ENCODE peak calls at places on chromosomes 3 and 15, in nine cellular contexts. L, F, Z, G, U, T, S, R and D are unnamed samples.

GRCh38 chr3:111299070-111299672 is 227.6 kb downstream of the NECTIN3 start:
- DNase-seq in L (peak; percentile 34), F (no peak), Z (no peak), G (no peak), U (peak; percentile 59), T (no peak), S (no peak), R (peak; percentile 79), D (no peak)

GRCh38 chr15:72183781-72184164 is 13.8 kb downstream of the GRAMD2A start:
- DNase-seq in L (no peak), F (no peak), Z (no peak), G (no peak), U (no peak), T (no peak), S (no peak), R (no peak), D (no peak)

GRCh38 chr3:49807427-49808114 is 4.5 kb downstream of the INKA1 start:
- DNase-seq in L (no peak), F (no peak), Z (no peak), G (peak; percentile 64), U (no peak), T (no peak), S (no peak), R (no peak), D (no peak)

GRCh38 chr3:108088697-108089096 is 2.1 kb downstream of the CD47 start:
- DNase-seq in L (no peak), F (no peak), Z (no peak), G (peak; percentile 82), U (peak; percentile 59), T (no peak), S (no peak), R (peak; percentile 50), D (no peak)

GRCh38 chr3:196440041-196440537 is 7.9 kb upstream of the UBXN7 start:
- DNase-seq in L (peak; percentile 75), F (no peak), Z (no peak), G (peak; percentile 78), U (peak; percentile 60), T (no peak), S (no peak), R (peak; percentile 90), D (peak; percentile 65)

GRCh38 chr15:42493694-42494093 is 1.7 kb upstream of the SNAP23 start:
- DNase-seq in L (no peak), F (no peak), Z (no peak), G (no peak), U (no peak), T (no peak), S (no peak), R (no peak), D (no peak)

GRCh38 chr15:48031466-48031865 is 89.3 kb upstream of the SLC24A5 start:
- DNase-seq in L (no peak), F (peak; percentile 68), Z (no peak), G (no peak), U (no peak), T (no peak), S (no peak), R (no peak), D (no peak)

GRCh38 chr3:194548346-194549321 is 61.8 kb upstream of the ATP13A3 start:
- DNase-seq in L (no peak), F (no peak), Z (no peak), G (peak; percentile 16), U (peak; percentile 65), T (no peak), S (no peak), R (no peak), D (no peak)

GRCh38 chr15:80512729-80513670 is 108.8 kb downstream of the ARNT2 start:
- DNase-seq in L (no peak), F (peak; percentile 84), Z (no peak), G (no peak), U (no peak), T (no peak), S (no peak), R (peak; percentile 73), D (no peak)

GRCh38 chr3:69411331-69411730 is 25.4 kb upstream of the FRMD4B start:
- DNase-seq in L (peak; percentile 52), F (no peak), Z (no peak), G (no peak), U (peak; percentile 70), T (no peak), S (no peak), R (peak; percentile 20), D (no peak)

GRCh38 chr3:189787622-189788021 is 156.4 kb downstream of the TP63 start:
- DNase-seq in L (no peak), F (no peak), Z (no peak), G (no peak), U (peak; percentile 57), T (no peak), S (no peak), R (peak; percentile 29), D (no peak)

GRCh38 chr3:62703423-62704167 is 171.6 kb downstream of the CADPS start:
- DNase-seq in L (no peak), F (no peak), Z (no peak), G (no peak), U (peak; percentile 79), T (no peak), S (no peak), R (peak; percentile 34), D (no peak)

GRCh38 chr3:192917508-192918274 is at the start of gene MB21D2:
- DNase-seq in L (peak; percentile 78), F (peak; percentile 93), Z (peak; percentile 28), G (peak; percentile 90), U (peak; percentile 84), T (peak; percentile 88), S (no peak), R (peak; percentile 86), D (no peak)

GRCh38 chr3:195259564-195260285 is 11.2 kb downstream of the XXYLT1 start:
- DNase-seq in L (peak; percentile 89), F (peak; percentile 98), Z (peak; percentile 81), G (peak; percentile 97), U (peak; percentile 93), T (peak; percentile 94), S (peak; percentile 87), R (peak; percentile 95), D (peak; percentile 91)

GRCh38 chr15:36090276-36090946 is 489.0 kb upstream of the CDIN1 start:
- DNase-seq in L (no peak), F (no peak), Z (no peak), G (no peak), U (no peak), T (no peak), S (no peak), R (no peak), D (no peak)

GRCh38 chr3:25474000-25474399 is 45.9 kb downstream of the RARB start:
- DNase-seq in L (no peak), F (no peak), Z (no peak), G (no peak), U (no peak), T (no peak), S (no peak), R (no peak), D (no peak)

GRCh38 chr3:79598594-79598993 is 169.2 kb downstream of the ROBO1 start:
- DNase-seq in L (no peak), F (no peak), Z (no peak), G (no peak), U (peak; percentile 5), T (no peak), S (no peak), R (no peak), D (no peak)

GRCh38 chr3:108486910-108487309 is 23.5 kb downstream of the MYH15 start:
- DNase-seq in L (peak; percentile 32), F (no peak), Z (no peak), G (no peak), U (peak; percentile 59), T (no peak), S (no peak), R (peak; percentile 22), D (no peak)

GRCh38 chr3:64047214-64047613 is 23.9 kb upstream of the PSMD6 start:
- DNase-seq in L (no peak), F (no peak), Z (no peak), G (no peak), U (no peak), T (no peak), S (no peak), R (no peak), D (no peak)
- TF ChIP-seq CTCF in L (no peak), F (no peak), Z (no peak), G (no peak), U (no peak), T (no peak), S (no peak), R (no peak), D (no peak)

GRCh38 chr3:15983693-15984092 is 185.9 kb upstream of the ANKRD28 start:
- DNase-seq in L (peak; percentile 39), F (no peak), Z (no peak), G (no peak), U (no peak), T (no peak), S (no peak), R (peak; percentile 43), D (no peak)

GRCh38 chr3:15989419-15989818 is 185.1 kb upstream of the GALNT15 start:
- DNase-seq in L (peak; percentile 24), F (no peak), Z (no peak), G (no peak), U (no peak), T (no peak), S (no peak), R (peak; percentile 73), D (peak; percentile 25)
- TF ChIP-seq CTCF in L (peak; percentile 68), F (no peak), Z (no peak), G (peak; percentile 5), U (peak; percentile 34), T (peak; percentile 22), S (no peak), R (peak; percentile 45), D (peak; percentile 22)

GRCh38 chr15:69412701-69413100 is 1.4 kb upstream of the KIF23 start:
- DNase-seq in L (no peak), F (no peak), Z (no peak), G (no peak), U (no peak), T (no peak), S (no peak), R (no peak), D (no peak)

GRCh38 chr15:69408841-69409240 is 5.3 kb upstream of the KIF23 start:
- DNase-seq in L (no peak), F (no peak), Z (no peak), G (no peak), U (no peak), T (no peak), S (no peak), R (no peak), D (no peak)

GRCh38 chr15:69412274-69412673 is 1.9 kb upstream of the KIF23 start:
- DNase-seq in L (no peak), F (no peak), Z (no peak), G (no peak), U (no peak), T (no peak), S (no peak), R (no peak), D (no peak)

GRCh38 chr15:69407719-69408400 is 6.3 kb upstream of the KIF23 start:
- DNase-seq in L (no peak), F (no peak), Z (no peak), G (no peak), U (no peak), T (no peak), S (no peak), R (no peak), D (no peak)

GRCh38 chr15:69410290-69410874 is 3.8 kb upstream of the KIF23 start:
- DNase-seq in L (peak; percentile 40), F (no peak), Z (no peak), G (peak; percentile 40), U (peak; percentile 44), T (no peak), S (no peak), R (peak; percentile 29), D (no peak)
- TF ChIP-seq CTCF in L (peak; percentile 62), F (no peak), Z (no peak), G (peak; percentile 7), U (peak; percentile 42), T (peak; percentile 6), S (no peak), R (peak; percentile 46), D (peak; percentile 26)

GRCh38 chr3:175121225-175121624 is 262.1 kb downstream of the NAALADL2 start:
- DNase-seq in L (no peak), F (no peak), Z (no peak), G (no peak), U (no peak), T (no peak), S (no peak), R (no peak), D (no peak)
- TF ChIP-seq CTCF in L (peak; percentile 51), F (no peak), Z (no peak), G (peak; percentile 5), U (peak; percentile 44), T (peak; percentile 34), S (no peak), R (peak; percentile 21), D (peak; percentile 20)